ENCODE peak calls at places on chromosome 4, in ten cellular contexts. N is fibroblast of gingiva; E is AG20443; Q is kidney epithelial cell; C is neuronal stem cell; G is activated CD4-positive, alpha-beta T cell treated with anti-CD3 and anti-CD28 coated beads for 48 hours; V is heart left ventricle; F is NCI-H1105; Y is CD4-positive, alpha-beta T cell; U is glutamatergic neuron. M is an unnamed sample.

GRCh38 chr4:130029442-130029841 is 933.5 kb downstream of the C4orf33 start:
- DNase-seq in N (no peak), E (no peak), Q (no peak), C (no peak), G (no peak), V (no peak), F (no peak), Y (no peak), U (no peak), M (no peak)

GRCh38 chr4:121156822-121157769 is 7.0 kb downstream of the TNIP3 start:
- DNase-seq in N (peak), E (peak), Q (no peak), C (peak), G (peak), V (peak), F (no peak), Y (no peak), U (peak), M (no peak)

GRCh38 chr4:1202526-1203378 is 30.4 kb upstream of the SPON2 start:
- DNase-seq in N (no peak), E (no peak), Q (no peak), C (no peak), G (peak), V (peak), F (no peak), Y (no peak), U (no peak), M (no peak)

GRCh38 chr4:150343796-150344195 is 238.2 kb upstream of the MAB21L2 start:
- DNase-seq in N (no peak), E (no peak), Q (no peak), C (no peak), G (no peak), V (no peak), F (no peak), Y (no peak), U (no peak), M (no peak)

GRCh38 chr4:123941306-123941705 is 544.7 kb downstream of the SPRY1 start:
- DNase-seq in N (no peak), E (no peak), Q (no peak), C (no peak), G (no peak), V (no peak), F (no peak), Y (no peak), U (no peak), M (no peak)

GRCh38 chr4:29970626-29971025 is 749.5 kb upstream of the PCDH7 start:
- DNase-seq in N (no peak), E (no peak), Q (no peak), C (peak), G (no peak), V (no peak), F (no peak), Y (no peak), U (no peak), M (no peak)

GRCh38 chr4:42331914-42332368 is 65.3 kb upstream of the SHISA3 start:
- DNase-seq in N (no peak), E (no peak), Q (no peak), C (no peak), G (no peak), V (peak), F (no peak), Y (no peak), U (no peak), M (no peak)

GRCh38 chr4:38855466-38855865 is 1.2 kb downstream of the TLR6 start:
- DNase-seq in N (no peak), E (no peak), Q (no peak), C (no peak), G (no peak), V (no peak), F (no peak), Y (no peak), U (no peak), M (no peak)

GRCh38 chr4:71570492-71570891 is 213.4 kb downstream of the GC start:
- DNase-seq in N (no peak), E (no peak), Q (no peak), C (no peak), G (no peak), V (no peak), F (no peak), Y (no peak), U (no peak), M (no peak)

GRCh38 chr4:84697159-84697558 is 114.2 kb downstream of the CDS1 start:
- DNase-seq in N (no peak), E (no peak), Q (no peak), C (no peak), G (no peak), V (no peak), F (no peak), Y (no peak), U (no peak), M (no peak)

GRCh38 chr4:142379277-142380051 is 466.6 kb downstream of the INPP4B start:
- DNase-seq in N (peak), E (peak), Q (peak), C (no peak), G (no peak), V (no peak), F (no peak), Y (no peak), U (no peak), M (no peak)

GRCh38 chr4:44532851-44533250 is 84.2 kb upstream of the KCTD8 start:
- DNase-seq in N (no peak), E (no peak), Q (no peak), C (no peak), G (no peak), V (no peak), F (no peak), Y (no peak), U (no peak), M (no peak)

GRCh38 chr4:87251104-87251503 is 30.7 kb upstream of the KLHL8 start:
- DNase-seq in N (no peak), E (no peak), Q (no peak), C (no peak), G (no peak), V (no peak), F (no peak), Y (no peak), U (no peak), M (no peak)

GRCh38 chr4:125421547-125421946 is 106.8 kb downstream of the FAT4 start:
- DNase-seq in N (no peak), E (no peak), Q (no peak), C (no peak), G (no peak), V (no peak), F (no peak), Y (no peak), U (no peak), M (no peak)

GRCh38 chr4:149836546-149836945 is 20.9 kb upstream of the IQCM start:
- DNase-seq in N (peak), E (peak), Q (no peak), C (no peak), G (no peak), V (no peak), F (no peak), Y (no peak), U (no peak), M (no peak)

GRCh38 chr4:48307528-48307927 is 33.8 kb upstream of the SLAIN2 start:
- DNase-seq in N (no peak), E (no peak), Q (no peak), C (no peak), G (no peak), V (no peak), F (no peak), Y (no peak), U (no peak), M (no peak)

GRCh38 chr4:37780444-37781133 is 45.9 kb upstream of the PGM2 start:
- DNase-seq in N (no peak), E (peak), Q (no peak), C (no peak), G (peak), V (no peak), F (no peak), Y (peak), U (no peak), M (no peak)

GRCh38 chr4:3229328-3229727 is 19.6 kb upstream of the MSANTD1 start:
- DNase-seq in N (no peak), E (no peak), Q (no peak), C (no peak), G (no peak), V (peak), F (no peak), Y (no peak), U (no peak), M (no peak)

GRCh38 chr4:25107827-25108516 is 52.3 kb downstream of the SEPSECS start:
- DNase-seq in N (no peak), E (peak), Q (no peak), C (no peak), G (no peak), V (peak), F (no peak), Y (no peak), U (peak), M (peak)

GRCh38 chr4:53706422-53707032 is 115.2 kb upstream of the LNX1 start:
- DNase-seq in N (peak), E (peak), Q (no peak), C (peak), G (no peak), V (no peak), F (no peak), Y (no peak), U (no peak), M (peak)

M was measured in NCI-H2029.